ENCODE peak calls at places on chromosomes 16 and 17, in four cellular contexts. One of them, this sample, is unnamed.

GRCh38 chr17:67223924-67224323 is 21.1 kb downstream of the HELZ start:
- DNase-seq in HepG2: peak
- DNase-seq in GM12878: no peak
- DNase-seq in K562: peak
- DNase-seq in this sample: peak

GRCh38 chr17:4301066-4301465 is 37.3 kb upstream of the ANKFY1 start:
- DNase-seq in HepG2: no peak
- DNase-seq in K562: no peak
- DNase-seq in GM12878: no peak
- DNase-seq in this sample: no peak

GRCh38 chr17:33142703-33143299 is 150.3 kb downstream of the ASIC2 start:
- DNase-seq in GM12878: no peak
- DNase-seq in HepG2: no peak
- DNase-seq in K562: peak
- DNase-seq in this sample: peak

GRCh38 chr17:36008998-36009665 is 7.8 kb upstream of the CCL15 start:
- DNase-seq in HepG2: peak
- DNase-seq in K562: peak
- DNase-seq in GM12878: no peak
- DNase-seq in this sample: no peak

GRCh38 chr16:12078405-12079245 is 102.1 kb downstream of the SNX29 start:
- DNase-seq in K562: no peak
- DNase-seq in HepG2: no peak
- DNase-seq in GM12878: no peak
- DNase-seq in this sample: no peak

GRCh38 chr17:33262724-33263123 is 30.4 kb downstream of the ASIC2 start:
- DNase-seq in K562: no peak
- DNase-seq in HepG2: no peak
- DNase-seq in GM12878: no peak
- DNase-seq in this sample: no peak

GRCh38 chr17:27810211-27810901 is 10.0 kb upstream of the NOS2 start:
- DNase-seq in HepG2: no peak
- DNase-seq in K562: no peak
- DNase-seq in GM12878: peak
- DNase-seq in this sample: no peak

GRCh38 chr16:1159973-1160772 is 7.3 kb downstream of the CACNA1H start:
- DNase-seq in K562: no peak
- DNase-seq in HepG2: peak
- DNase-seq in GM12878: no peak
- DNase-seq in this sample: no peak

GRCh38 chr16:56847173-56847948 is 17.6 kb upstream of the SLC12A3 start:
- DNase-seq in K562: no peak
- DNase-seq in HepG2: no peak
- DNase-seq in GM12878: no peak
- DNase-seq in this sample: no peak

GRCh38 chr17:74156878-74157277 is 46.6 kb upstream of the RPL38 start:
- DNase-seq in GM12878: no peak
- DNase-seq in K562: no peak
- DNase-seq in HepG2: no peak
- DNase-seq in this sample: no peak

GRCh38 chr16:56032072-56032471 is 156.9 kb upstream of the CES5A start:
- DNase-seq in K562: no peak
- DNase-seq in GM12878: no peak
- DNase-seq in HepG2: no peak
- DNase-seq in this sample: no peak

GRCh38 chr16:55015181-55015913 is 84.7 kb downstream of the IRX5 start:
- DNase-seq in K562: no peak
- DNase-seq in HepG2: no peak
- DNase-seq in GM12878: no peak
- DNase-seq in this sample: no peak

GRCh38 chr16:59121411-59121810 is 387.3 kb upstream of the GOT2 start:
- DNase-seq in GM12878: no peak
- DNase-seq in K562: no peak
- DNase-seq in HepG2: no peak
- DNase-seq in this sample: no peak

GRCh38 chr16:30658731-30659506 is 688 bp downstream of the FBRS start:
- DNase-seq in GM12878: peak
- DNase-seq in HepG2: peak
- DNase-seq in K562: peak
- DNase-seq in this sample: peak

GRCh38 chr17:32672701-32673100 is 185.9 kb downstream of the CDK5R1 start:
- DNase-seq in GM12878: no peak
- DNase-seq in K562: no peak
- DNase-seq in HepG2: no peak
- DNase-seq in this sample: no peak

GRCh38 chr16:972316-973002 is 1.7 kb upstream of the LMF1 start:
- DNase-seq in HepG2: peak
- DNase-seq in K562: no peak
- DNase-seq in GM12878: no peak
- DNase-seq in this sample: no peak

GRCh38 chr17:10737168-10737622 is 7.4 kb upstream of the TMEM220 start:
- DNase-seq in HepG2: peak
- DNase-seq in GM12878: no peak
- DNase-seq in K562: peak
- DNase-seq in this sample: peak

GRCh38 chr16:73725147-73725546 is 571.5 kb upstream of the PSMD7 start:
- DNase-seq in HepG2: no peak
- DNase-seq in K562: no peak
- DNase-seq in GM12878: no peak
- DNase-seq in this sample: no peak

GRCh38 chr17:10130263-10130662 is 68.1 kb downstream of the GAS7 start:
- DNase-seq in GM12878: no peak
- DNase-seq in HepG2: no peak
- DNase-seq in K562: no peak
- DNase-seq in this sample: no peak

GRCh38 chr17:16911141-16911937 is 60.6 kb downstream of the TNFRSF13B start:
- DNase-seq in HepG2: no peak
- DNase-seq in GM12878: no peak
- DNase-seq in K562: peak
- DNase-seq in this sample: no peak

GRCh38 chr16:29791845-29792797 is 1.6 kb downstream of the KIF22 start:
- DNase-seq in K562: peak
- DNase-seq in HepG2: no peak
- DNase-seq in GM12878: no peak
- DNase-seq in this sample: no peak

GRCh38 chr16:21076186-21076883 is 74.3 kb downstream of the DNAH3 start:
- DNase-seq in GM12878: no peak
- DNase-seq in K562: no peak
- DNase-seq in HepG2: peak
- DNase-seq in this sample: no peak

GRCh38 chr17:81031571-81032550 is 3.1 kb upstream of the BAIAP2 start:
- DNase-seq in HepG2: no peak
- DNase-seq in K562: no peak
- DNase-seq in GM12878: no peak
- DNase-seq in this sample: no peak

GRCh38 chr16:53434436-53435065 is at the start of gene RBL2:
- DNase-seq in HepG2: peak
- DNase-seq in GM12878: no peak
- DNase-seq in K562: peak
- DNase-seq in this sample: peak

GRCh38 chr17:16516594-16517018 is 24.6 kb upstream of the LRRC75A start:
- DNase-seq in K562: peak
- DNase-seq in HepG2: no peak
- DNase-seq in GM12878: no peak
- DNase-seq in this sample: peak

GRCh38 chr17:46074540-46074939 is 75.5 kb downstream of the STH start:
- DNase-seq in HepG2: no peak
- DNase-seq in K562: no peak
- DNase-seq in GM12878: no peak
- DNase-seq in this sample: no peak

DNA sequence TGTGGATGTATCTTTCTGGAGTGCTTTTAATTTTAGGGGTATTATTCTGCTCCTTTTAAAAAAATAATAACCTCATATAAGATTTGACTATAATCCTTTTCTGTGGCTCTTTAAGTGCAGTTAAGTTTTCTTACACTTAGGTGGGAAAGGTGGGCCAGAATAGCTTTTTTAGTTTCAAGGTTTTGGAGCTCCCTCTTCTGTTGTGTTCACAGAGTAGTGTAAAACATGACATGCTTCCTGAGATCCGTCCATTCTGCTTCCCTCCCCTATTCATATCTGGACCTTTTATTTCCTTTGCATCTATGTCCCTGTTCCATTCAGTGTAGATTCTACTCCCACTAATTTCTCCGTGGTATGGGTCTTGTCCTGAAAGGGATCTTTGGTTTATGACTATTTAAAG is 12.8 kb downstream of the LRRC36 start:
- DNase-seq in K562: no peak
- DNase-seq in HepG2: peak
- DNase-seq in GM12878: no peak
- DNase-seq in this sample: no peak
- TF ChIP-seq TARDBP in K562: no peak
- TF ChIP-seq TARDBP in HepG2: no peak
- TF ChIP-seq TARDBP in GM12878: no peak
- TF ChIP-seq TARDBP in this sample: no peak

GRCh38 chr17:60888812-60889709 is 211.4 kb downstream of the BCAS3 start:
- DNase-seq in HepG2: no peak
- DNase-seq in K562: no peak
- DNase-seq in GM12878: no peak
- DNase-seq in this sample: no peak

GRCh38 chr17:60893475-60893874 is 215.8 kb downstream of the BCAS3 start:
- DNase-seq in GM12878: no peak
- DNase-seq in K562: no peak
- DNase-seq in HepG2: no peak
- DNase-seq in this sample: no peak

DNA sequence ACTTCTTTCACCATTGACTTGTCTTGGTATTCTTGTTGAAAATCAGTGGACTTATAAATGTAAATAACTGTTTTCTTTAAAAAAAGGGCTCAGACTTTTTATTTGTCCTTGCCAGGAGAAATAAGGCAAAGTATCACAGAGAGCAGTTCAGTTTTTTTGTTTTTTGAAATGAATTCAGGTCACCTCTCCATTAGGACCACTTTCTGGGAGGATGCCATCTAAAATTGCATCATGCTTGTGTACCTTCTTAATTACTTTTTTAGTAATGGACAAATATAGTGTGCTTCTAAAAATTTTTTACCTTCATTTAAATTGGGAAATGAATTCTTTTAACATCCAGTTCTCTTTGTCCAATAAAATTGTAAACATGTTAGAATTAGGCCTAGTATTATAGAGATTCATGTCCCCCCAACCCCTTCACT is 210.0 kb downstream of the BCAS3 start:
- DNase-seq in GM12878: no peak
- DNase-seq in HepG2: no peak
- DNase-seq in K562: no peak
- DNase-seq in this sample: no peak
- TF ChIP-seq TARDBP in GM12878: no peak
- TF ChIP-seq TARDBP in HepG2: no peak
- TF ChIP-seq TARDBP in K562: no peak
- TF ChIP-seq TARDBP in this sample: no peak

DNA sequence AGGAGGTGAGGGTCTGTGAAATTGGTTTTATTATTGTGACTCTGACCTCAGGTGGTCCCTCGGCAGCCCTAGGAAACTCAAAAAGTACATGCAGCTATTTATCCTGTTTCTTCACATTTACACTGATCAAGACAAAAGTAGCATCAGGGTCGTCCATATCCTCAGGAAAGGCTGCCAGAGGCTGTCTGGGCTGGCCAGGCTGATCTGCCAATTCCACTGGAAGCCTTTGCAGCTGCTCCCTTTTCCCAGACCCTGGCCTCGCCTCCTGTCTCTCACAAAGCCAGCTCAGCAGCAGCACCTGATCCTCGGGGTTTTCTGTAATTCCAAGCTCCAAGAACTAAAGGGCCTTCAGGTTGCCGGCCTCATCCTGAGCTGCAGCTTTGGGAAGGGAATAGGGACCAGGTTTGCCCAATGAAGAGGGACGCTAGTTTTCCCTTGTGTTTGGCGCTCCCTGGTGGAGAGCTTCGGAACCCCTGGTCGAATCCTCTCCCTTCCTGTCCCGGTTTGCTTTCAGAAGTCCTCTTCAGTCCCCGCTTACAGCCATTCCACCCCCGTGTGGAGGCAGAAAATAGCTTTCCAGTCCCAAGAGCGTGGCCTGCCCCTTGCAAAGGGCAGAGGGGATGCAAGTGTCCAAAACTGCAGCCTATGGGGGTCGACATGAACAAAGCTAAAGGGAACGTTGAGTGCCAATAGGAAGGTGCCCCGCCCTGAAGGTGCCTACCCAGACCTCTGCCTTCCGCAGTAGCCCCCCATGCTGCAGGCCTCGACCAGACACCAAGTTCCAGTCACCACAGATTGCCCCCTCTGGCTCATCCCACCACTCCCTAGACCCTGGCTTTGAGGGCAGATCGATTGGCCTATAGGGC is 13.4 kb downstream of the MFSD6L start:
- DNase-seq in HepG2: peak
- DNase-seq in K562: peak
- DNase-seq in GM12878: no peak
- DNase-seq in this sample: peak
- TF ChIP-seq TARDBP in HepG2: no peak
- TF ChIP-seq TARDBP in K562: no peak
- TF ChIP-seq TARDBP in GM12878: no peak
- TF ChIP-seq TARDBP in this sample: no peak

GRCh38 chr16:4987250-4987579 is 29.1 kb downstream of the SEC14L5 start:
- DNase-seq in K562: peak
- DNase-seq in HepG2: no peak
- DNase-seq in GM12878: no peak
- DNase-seq in this sample: no peak

GRCh38 chr16:4990415-4990814 is 32.3 kb downstream of the SEC14L5 start:
- DNase-seq in K562: no peak
- DNase-seq in HepG2: no peak
- DNase-seq in GM12878: no peak
- DNase-seq in this sample: no peak

GRCh38 chr16:4988647-4989046 is 30.5 kb downstream of the SEC14L5 start:
- DNase-seq in K562: peak
- DNase-seq in HepG2: no peak
- DNase-seq in GM12878: no peak
- DNase-seq in this sample: no peak

GRCh38 chr16:4989391-4990006 is 31.4 kb downstream of the SEC14L5 start:
- DNase-seq in HepG2: no peak
- DNase-seq in GM12878: no peak
- DNase-seq in K562: no peak
- DNase-seq in this sample: no peak

DNA sequence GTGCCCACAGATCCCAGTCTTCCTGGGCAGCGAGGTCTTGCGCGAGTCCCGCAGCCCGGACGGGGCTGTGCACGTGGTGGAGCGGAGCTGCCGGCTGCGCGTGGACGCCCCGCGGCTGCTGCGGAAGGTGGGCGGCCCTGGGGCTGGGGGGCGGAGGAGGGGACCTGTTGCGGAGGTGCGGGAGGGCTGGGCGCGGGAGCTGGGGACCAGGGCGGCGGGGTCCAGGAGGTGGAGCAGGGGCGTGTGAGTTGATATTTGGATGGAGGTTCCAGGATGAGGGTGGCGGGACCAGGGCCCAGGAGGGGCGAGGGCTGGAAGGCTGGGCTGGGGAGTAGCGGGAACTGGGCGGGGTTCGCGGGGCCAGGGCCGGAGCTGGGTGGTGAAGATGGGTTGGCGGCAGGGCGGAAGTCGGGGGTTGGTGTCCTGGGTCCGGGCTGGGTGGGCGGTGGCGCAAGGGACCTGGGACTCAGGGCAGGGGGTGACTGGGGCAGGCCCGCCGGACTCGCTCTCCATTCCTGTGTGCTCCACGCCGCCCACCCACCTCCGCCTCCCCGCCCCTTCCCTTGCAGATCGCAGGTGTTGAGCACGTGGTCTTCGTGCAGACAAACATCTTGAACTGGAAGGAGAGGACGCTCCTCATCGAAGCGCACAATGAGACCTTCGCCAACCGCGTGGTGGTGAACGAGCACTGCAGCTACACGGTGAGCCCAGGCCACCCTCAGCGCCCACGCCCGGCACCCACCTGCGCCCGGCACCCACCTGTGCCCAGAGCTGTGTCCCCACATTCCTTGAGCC is 29.6 kb downstream of the SEC14L5 start:
- DNase-seq in K562: peak
- DNase-seq in GM12878: no peak
- DNase-seq in HepG2: no peak
- DNase-seq in this sample: no peak
- TF ChIP-seq TARDBP in K562: no peak
- TF ChIP-seq TARDBP in GM12878: no peak
- TF ChIP-seq TARDBP in HepG2: no peak
- TF ChIP-seq TARDBP in this sample: no peak